ENCODE peak calls at places on chromosomes 13 and 19, in eight cellular contexts. Q is left ventricle myocardium inferior; X is mesendoderm; P is small intestine; K is naive thymus-derived CD4-positive, alpha-beta T cell; Z is pancreas; W is uterus; H is HCT116. R is an unnamed sample. For H3K36me3 and H3K4me1, the result is how much of the 10 kb centered on the place peaks cover.

GRCh38 chr13:26914148-26914547 is 153.6 kb upstream of the GPR12 start:
- DNase-seq in Z (no peak), X (no peak), P (no peak), K (no peak), Q (no peak), W (no peak), H (no peak), R (no peak)

GRCh38 chr19:1063030-1063908 is 3.7 kb upstream of the ARHGAP45 start:
- DNase-seq in P (no peak), W (no peak), Q (no peak), Z (no peak), X (peak), K (peak), H (peak), R (peak)

GRCh38 chr19:14107581-14108461 is 9.7 kb downstream of the PRKACA start:
- DNase-seq in Z (no peak), W (no peak), H (no peak), Q (peak), K (no peak), X (peak), P (no peak), R (no peak)

GRCh38 chr13:34522818-34523217 is 419.3 kb upstream of the NBEA start:
- DNase-seq in P (no peak), K (no peak), W (no peak), X (no peak), H (no peak), Q (no peak), Z (no peak), R (no peak)

GRCh38 chr13:110359840-110360301 is 52.8 kb downstream of the COL4A2 start:
- DNase-seq in Z (no peak), W (no peak), K (no peak), Q (no peak), H (no peak), P (no peak), X (no peak), R (no peak)

GRCh38 chr13:67100723-67101122 is 129.4 kb downstream of the PCDH9 start:
- DNase-seq in H (no peak), Z (no peak), X (peak), W (no peak), P (no peak), K (no peak), Q (no peak), R (no peak)

GRCh38 chr13:39603424-39603947 is 493 bp upstream of the LHFPL6 start:
- DNase-seq in W (peak), X (peak), H (no peak), P (no peak), Z (no peak), Q (no peak), K (no peak), R (no peak)

GRCh38 chr13:100532836-100533435 is 55.7 kb downstream of the GGACT start:
- DNase-seq in W (no peak), P (no peak), Q (no peak), Z (peak), X (no peak), H (no peak), K (no peak), R (no peak)

GRCh38 chr19:31160346-31160926 is 188.8 kb downstream of the TSHZ3 start:
- DNase-seq in H (no peak), Z (no peak), K (no peak), Q (no peak), P (no peak), W (no peak), X (no peak), R (no peak)

GRCh38 chr13:109779074-109779473 is 7.3 kb downstream of the IRS2 start:
- DNase-seq in H (no peak), W (no peak), Q (no peak), Z (no peak), K (peak), P (no peak), X (no peak), R (no peak)

GRCh38 chr13:109707044-109707794 is 79.2 kb downstream of the IRS2 start:
- DNase-seq in W (no peak), X (peak), Z (no peak), Q (no peak), H (no peak), P (no peak), K (no peak), R (no peak)

GRCh38 chr13:35144496-35144895 is 202.4 kb downstream of the NBEA start:
- DNase-seq in P (peak), X (peak), H (no peak), K (no peak), Z (no peak), Q (no peak), W (no peak), R (no peak)

GRCh38 chr19:1575323-1576241 is 7.5 kb upstream of the MEX3D start:
- DNase-seq in X (no peak), H (no peak), Z (no peak), P (no peak), Q (no peak), K (no peak), W (no peak), R (no peak)

GRCh38 chr13:51058461-51059167 is 52.5 kb downstream of the C13orf42 start:
- DNase-seq in Z (no peak), X (peak), P (no peak), H (no peak), W (no peak), K (no peak), Q (no peak), R (no peak)

GRCh38 chr19:42193706-42194105 is 23.8 kb downstream of the DEDD2 start:
- DNase-seq in X (no peak), K (no peak), Q (no peak), Z (no peak), H (no peak), W (no peak), P (peak), R (no peak)

GRCh38 chr13:33251131-33251629 is 34.4 kb downstream of the STARD13 start:
- DNase-seq in K (no peak), Z (no peak), H (peak), Q (no peak), X (no peak), P (no peak), W (peak), R (no peak)

GRCh38 chr13:33249894-33250293 is 35.7 kb downstream of the STARD13 start:
- DNase-seq in H (no peak), Q (no peak), W (no peak), P (peak), Z (no peak), K (no peak), X (no peak), R (no peak)

GRCh38 chr13:33249066-33249465 is 36.5 kb downstream of the STARD13 start:
- DNase-seq in P (no peak), W (no peak), Z (no peak), X (no peak), K (no peak), H (peak), Q (no peak), R (no peak)

GRCh38 chr13:33252103-33252502 is 33.5 kb downstream of the STARD13 start:
- DNase-seq in W (no peak), X (no peak), P (no peak), H (no peak), Z (no peak), K (no peak), Q (peak), R (no peak)

DNA sequence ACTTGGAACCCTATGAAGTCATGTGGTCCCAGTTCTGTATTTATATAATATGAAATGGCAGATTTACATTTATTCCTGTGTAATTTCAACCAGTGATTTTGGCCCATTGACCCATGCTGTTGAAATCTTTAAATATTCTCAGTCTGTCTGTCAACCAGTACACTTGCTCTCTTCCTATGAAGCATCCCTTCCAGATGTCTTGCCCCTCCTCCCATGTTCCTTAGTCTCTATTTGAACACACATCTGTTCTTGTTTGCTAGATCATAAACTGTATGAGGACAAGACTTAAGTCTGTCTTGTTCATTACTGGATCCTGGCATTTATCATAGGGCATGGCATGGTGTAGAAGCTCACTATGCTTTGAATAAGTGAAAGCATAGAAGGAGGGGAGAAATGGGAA is 35.0 kb downstream of the STARD13 start:
- DNase-seq in Q (no peak), X (no peak), P (no peak), H (no peak), K (no peak), W (no peak), Z (no peak), R (no peak)
- H3K27ac ChIP-seq in Q (peak), X (no peak), P (no peak), H (no peak), K (no peak), W (peak), Z (peak), R (peak)

GRCh38 chr13:114032121-114032799 is 58.4 kb upstream of the C13orf46 start:
- DNase-seq in P (no peak), Q (no peak), Z (no peak), W (peak), X (peak), H (no peak), K (no peak), R (no peak)

GRCh38 chr13:114029866-114030625 is 56.2 kb upstream of the C13orf46 start:
- DNase-seq in P (no peak), X (no peak), W (no peak), K (no peak), Z (no peak), Q (no peak), H (no peak), R (no peak)

GRCh38 chr13:114030666-114031610 is 57.1 kb upstream of the C13orf46 start:
- DNase-seq in K (no peak), Q (no peak), Z (no peak), P (no peak), W (no peak), H (no peak), X (no peak), R (no peak)

GRCh38 chr13:114033541-114034315 is 59.9 kb upstream of the C13orf46 start:
- DNase-seq in H (no peak), P (no peak), X (no peak), K (no peak), Z (no peak), W (no peak), Q (no peak), R (no peak)

DNA sequence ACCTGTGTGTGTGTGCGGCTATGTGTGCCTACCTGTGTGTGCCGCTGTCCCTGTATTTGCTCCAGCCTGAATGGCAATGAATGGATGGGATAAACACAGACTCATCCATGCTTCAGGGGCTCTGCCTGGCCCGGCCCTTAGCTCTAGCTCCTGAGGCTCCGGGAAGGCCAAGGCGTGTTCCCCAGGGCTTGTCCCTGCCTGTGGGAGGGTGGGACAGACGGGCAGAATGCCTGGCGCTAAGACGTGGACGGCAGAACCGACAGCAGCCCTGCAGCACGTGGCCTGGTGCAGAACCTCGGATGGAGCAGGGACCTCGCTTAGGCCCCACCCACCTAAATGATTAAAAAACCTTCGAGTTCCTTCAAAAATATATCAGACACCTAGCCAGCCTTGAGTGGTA is 57.8 kb upstream of the C13orf46 start:
- DNase-seq in X (no peak), P (no peak), K (no peak), Q (no peak), H (no peak), W (peak), Z (no peak), R (no peak)
- H3K36me3 ChIP-seq in X (under half), P (under half), K (half or more), Q (under half), H (under half), W (under half), Z (under half), R (under half)

GRCh38 chr13:97241761-97242160 is 19.6 kb downstream of the MBNL2 start:
- DNase-seq in Q (no peak), Z (no peak), H (no peak), P (no peak), W (no peak), X (no peak), K (no peak), R (no peak)
- H3K4me1 ChIP-seq in Q (half or more), Z (under half), H (under half), P (under half), W (under half), X (under half), K (under half), R (half or more)

GRCh38 chr19:55688422-55689218 is 13.6 kb downstream of the EPN1 start:
- DNase-seq in H (no peak), W (no peak), X (no peak), Q (peak), P (peak), K (no peak), Z (no peak), R (peak)

GRCh38 chr19:55690769-55691545 is 15.9 kb downstream of the EPN1 start:
- DNase-seq in W (no peak), P (no peak), K (no peak), X (no peak), H (no peak), Q (no peak), Z (no peak), R (peak)

GRCh38 chr19:55687281-55688172 is 12.5 kb downstream of the EPN1 start:
- DNase-seq in W (no peak), K (no peak), P (peak), H (no peak), Z (no peak), Q (peak), X (no peak), R (peak)

GRCh38 chr19:55690109-55690768 is 15.2 kb downstream of the EPN1 start:
- DNase-seq in Z (no peak), W (no peak), Q (peak), H (no peak), K (no peak), X (no peak), P (no peak), R (peak)

DNA sequence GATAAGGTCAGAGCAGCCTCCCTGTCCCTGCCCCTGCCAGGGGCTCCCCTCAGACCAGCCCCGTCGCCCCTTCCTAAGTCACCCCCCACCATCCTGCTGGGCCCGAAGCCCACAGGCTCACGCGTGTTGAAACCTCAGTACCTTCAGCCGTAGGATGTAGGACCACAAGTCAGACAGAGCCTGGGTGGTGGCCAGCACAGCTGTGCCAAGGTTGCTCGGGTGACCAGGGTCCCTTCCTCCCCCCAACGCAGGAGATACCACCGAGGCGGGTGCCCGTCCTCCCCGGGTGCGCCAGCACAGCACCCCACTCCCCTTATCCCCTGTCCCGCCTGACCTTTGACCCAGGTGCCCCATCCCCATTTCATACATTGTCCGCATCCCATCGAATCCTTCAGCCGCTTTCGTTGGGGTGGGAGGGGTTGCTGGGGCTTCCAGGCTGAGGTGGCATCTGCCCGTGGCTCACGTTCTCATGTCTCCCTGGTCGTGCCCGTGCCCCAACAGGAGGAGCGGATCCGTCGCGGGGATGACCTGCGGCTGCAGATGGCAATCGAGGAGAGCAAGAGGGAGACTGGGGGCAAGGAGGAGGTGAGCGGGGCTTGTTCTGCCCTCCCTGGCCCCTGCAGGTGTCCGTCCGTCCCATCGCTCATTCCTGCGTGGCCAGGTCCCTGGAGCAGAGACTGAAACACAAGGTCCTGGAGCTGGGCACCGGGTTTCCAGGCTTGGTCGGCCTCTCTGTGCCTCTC is 14.5 kb downstream of the EPN1 start:
- DNase-seq in W (no peak), Z (no peak), K (no peak), Q (peak), H (no peak), P (no peak), X (no peak), R (peak)
- H3K27ac ChIP-seq in W (no peak), Z (no peak), K (no peak), Q (no peak), H (no peak), P (peak), X (no peak), R (no peak)

GRCh38 chr19:40585241-40585640 is 8.6 kb downstream of the SHKBP1 start:
- DNase-seq in Z (no peak), K (no peak), X (no peak), H (no peak), Q (no peak), P (no peak), W (no peak), R (no peak)

GRCh38 chr19:40584007-40584406 is 7.3 kb downstream of the SHKBP1 start:
- DNase-seq in X (no peak), Q (no peak), P (no peak), Z (no peak), W (no peak), H (no peak), K (no peak), R (no peak)

GRCh38 chr19:40586611-40587010 is 9.9 kb downstream of the SHKBP1 start:
- DNase-seq in W (no peak), K (no peak), Z (no peak), H (no peak), Q (no peak), P (no peak), X (no peak), R (no peak)

GRCh38 chr19:40588110-40588854 is 11.6 kb downstream of the SHKBP1 start:
- DNase-seq in H (peak), X (no peak), K (no peak), Z (no peak), P (no peak), Q (no peak), W (no peak), R (no peak)

GRCh38 chr19:40585677-40586422 is 9.2 kb downstream of the SHKBP1 start:
- DNase-seq in W (no peak), Q (no peak), X (no peak), H (no peak), Z (no peak), P (no peak), K (no peak), R (no peak)
- H3K36me3 ChIP-seq in W (under half), Q (half or more), X (under half), H (under half), Z (under half), P (under half), K (half or more), R (half or more)

DNA sequence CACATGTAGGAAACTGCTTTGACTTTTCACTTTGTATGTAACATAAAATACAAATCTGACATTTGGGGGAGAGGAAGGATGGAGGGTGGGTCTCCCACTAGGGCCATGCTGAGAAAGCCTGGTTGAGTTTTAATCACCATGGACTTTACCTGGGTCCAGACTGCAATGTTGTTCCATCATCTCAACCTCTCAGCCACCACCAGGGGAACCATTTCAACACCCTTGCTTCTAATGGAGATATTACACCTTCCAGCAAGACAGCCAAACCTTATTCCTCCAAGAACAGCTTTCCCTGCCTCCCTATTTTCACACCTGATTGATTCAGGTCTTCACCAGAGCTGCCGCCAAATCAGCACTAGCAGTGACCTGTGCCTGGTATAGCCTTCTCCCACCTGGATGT is 56.0 kb downstream of the ZAR1L start:
- DNase-seq in H (no peak), P (no peak), W (no peak), X (peak), K (no peak), Z (no peak), Q (no peak), R (no peak)
- H3K4me1 ChIP-seq in H (under half), P (under half), W (under half), X (under half), K (under half), Z (under half), Q (half or more), R (under half)

GRCh38 chr19:35000338-35000646 is 169 bp downstream of the GRAMD1A start:
- DNase-seq in P (no peak), Q (no peak), W (no peak), H (no peak), K (no peak), X (no peak), Z (no peak), R (peak)
- H3K27ac ChIP-seq in P (peak), Q (peak), W (peak), H (peak), K (peak), X (peak), Z (peak), R (peak)

R was measured in lower lobe of right lung.